ENCODE peak calls at places on chromosome 10, in five cellular contexts. U is fibroblast of lung, Q is IMR-90, Z is SJSA1, W is thyroid gland. P is an unnamed sample.

GRCh38 chr10:132685121-132685891 is 100.6 kb downstream of the NKX6-2 start:
- DNase-seq in Z (peak; percentile 58), W (no peak), Q (peak; percentile 58), U (peak; percentile 61), P (peak; percentile 56)

GRCh38 chr10:112981553-112981952 is 31.5 kb downstream of the TCF7L2 start:
- DNase-seq in Z (peak; percentile 65), W (no peak), U (no peak), Q (no peak), P (peak; percentile 70)

GRCh38 chr10:16960573-16960972 is 143.3 kb upstream of the RSU1 start:
- DNase-seq in Z (no peak), Q (no peak), W (no peak), U (no peak), P (no peak)

GRCh38 chr10:3877092-3878000 is 92.3 kb upstream of the KLF6 start:
- DNase-seq in W (no peak), U (peak; percentile 47), Q (no peak), Z (peak; percentile 36), P (no peak)

GRCh38 chr10:29600067-29600466 is 34.7 kb downstream of the SVIL start:
- DNase-seq in W (no peak), Q (peak; percentile 30), Z (no peak), U (no peak), P (peak; percentile 64)

GRCh38 chr10:91975438-91975837 is 51.9 kb downstream of the BTAF1 start:
- DNase-seq in W (no peak), Q (no peak), Z (no peak), U (no peak), P (no peak)

GRCh38 chr10:122954731-122955050 is 664 bp upstream of the C10orf88 start:
- DNase-seq in U (no peak), Z (no peak), Q (no peak), W (no peak), P (no peak)

GRCh38 chr10:17144757-17145156 is 15.1 kb upstream of the CUBN start:
- DNase-seq in W (no peak), Q (peak; percentile 55), Z (no peak), U (peak; percentile 15), P (no peak)

GRCh38 chr10:54063514-54063913 is 737.5 kb downstream of the PCDH15 start:
- DNase-seq in Z (no peak), W (no peak), Q (no peak), U (no peak), P (no peak)

GRCh38 chr10:27742926-27743735 is 2.5 kb downstream of the MKX start:
- DNase-seq in W (peak; percentile 34), U (peak; percentile 26), Z (peak; percentile 12), Q (no peak), P (no peak)

GRCh38 chr10:84076540-84077195 is 62.6 kb upstream of the GHITM start:
- DNase-seq in Z (no peak), U (no peak), Q (peak; percentile 18), W (no peak), P (peak; percentile 25)

GRCh38 chr10:35398355-35398754 is 62.0 kb downstream of the CCNY start:
- DNase-seq in Q (peak; percentile 57), W (no peak), Z (no peak), U (peak; percentile 80), P (no peak)

GRCh38 chr10:124669141-124669823 is 74.9 kb downstream of the FAM53B start:
- DNase-seq in W (no peak), U (no peak), Q (no peak), Z (no peak), P (no peak)

GRCh38 chr10:103800789-103801540 is 54.4 kb downstream of the SH3PXD2A start:
- DNase-seq in Q (peak; percentile 82), U (peak; percentile 38), W (no peak), Z (peak; percentile 72), P (no peak)

GRCh38 chr10:73413108-73413527 is 740 bp downstream of the ANXA7 start:
- DNase-seq in Q (no peak), Z (peak; percentile 64), W (no peak), U (no peak), P (no peak)

GRCh38 chr10:28382520-28383269 is 79.8 kb upstream of the MPP7 start:
- DNase-seq in W (no peak), Z (no peak), U (peak; percentile 19), Q (peak; percentile 72), P (peak; percentile 42)

GRCh38 chr10:43195557-43195956 is 57.3 kb downstream of the CSGALNACT2 start:
- DNase-seq in U (no peak), W (no peak), Q (no peak), Z (no peak), P (no peak)

GRCh38 chr10:86757110-86757790 is 831 bp downstream of the BMPR1A start:
- DNase-seq in Q (peak; percentile 65), U (peak; percentile 70), Z (peak; percentile 72), W (peak; percentile 56), P (peak; percentile 52)

GRCh38 chr10:132186488-132187413 is at the start of gene DPYSL4:
- DNase-seq in U (peak; percentile 21), W (no peak), Z (no peak), Q (no peak), P (no peak)

GRCh38 chr10:80453715-80454525 is at the start of gene TSPAN14:
- DNase-seq in Q (peak; percentile 79), U (peak; percentile 81), W (peak; percentile 90), Z (peak; percentile 76), P (peak; percentile 69)

GRCh38 chr10:14425031-14425430 is 94.3 kb upstream of the FRMD4A start:
- DNase-seq in Q (no peak), W (no peak), Z (no peak), U (no peak), P (no peak)

GRCh38 chr10:116417821-116418220 is 9.8 kb upstream of the PNLIPRP3 start:
- DNase-seq in W (no peak), Q (no peak), Z (no peak), U (no peak), P (peak; percentile 10)

GRCh38 chr10:3828404-3829192 is 43.6 kb upstream of the KLF6 start:
- DNase-seq in W (no peak), U (peak; percentile 88), Q (peak; percentile 86), Z (peak; percentile 61), P (peak; percentile 73)

GRCh38 chr10:78931333-78932083 is 137.3 kb upstream of the ZMIZ1 start:
- DNase-seq in W (no peak), Z (peak; percentile 85), U (peak; percentile 94), Q (peak; percentile 88), P (peak; percentile 87)

GRCh38 chr10:8245131-8246117 is 190.9 kb downstream of the GATA3 start:
- DNase-seq in W (no peak), Q (no peak), U (no peak), Z (no peak), P (no peak)
- H3K4me3 ChIP-seq in W (no peak overlapping the region), Q (no peak overlapping the region), U (no peak overlapping the region), Z (no peak overlapping the region), P (no peak overlapping the region)

GRCh38 chr10:11781114-11781513 is 38.9 kb downstream of the ECHDC3 start:
- DNase-seq in W (no peak), Q (no peak), U (no peak), Z (no peak), P (no peak)

GRCh38 chr10:11773777-11774441 is 31.7 kb downstream of the ECHDC3 start:
- DNase-seq in W (no peak), Q (no peak), U (no peak), Z (no peak), P (no peak)

GRCh38 chr10:11772575-11773288 is 30.6 kb downstream of the ECHDC3 start:
- DNase-seq in W (no peak), Z (no peak), U (no peak), Q (peak; percentile 12), P (no peak)

GRCh38 chr10:11775412-11775811 is 33.2 kb downstream of the ECHDC3 start:
- DNase-seq in Q (no peak), W (no peak), Z (no peak), U (no peak), P (no peak)

DNA sequence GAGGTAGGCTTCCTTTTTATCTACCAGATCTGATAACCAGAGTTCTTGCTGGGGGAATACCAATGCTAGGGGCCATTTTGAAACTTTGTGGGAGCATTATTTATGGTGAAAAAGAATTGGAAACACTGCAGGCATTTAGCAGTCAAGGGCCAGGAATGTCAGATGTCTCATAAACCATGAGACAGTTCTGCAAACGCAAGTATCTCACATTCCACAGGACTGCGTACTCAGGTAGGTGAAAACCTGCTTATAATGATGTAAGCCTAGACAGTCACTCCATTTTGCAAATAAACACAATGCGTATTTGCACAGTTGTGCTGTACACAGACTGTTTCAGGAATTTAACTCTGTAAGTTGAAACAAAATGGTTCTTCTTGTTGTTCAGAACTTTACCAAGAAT is 33.9 kb downstream of the ECHDC3 start:
- DNase-seq in U (no peak), W (no peak), Q (peak; percentile 69), Z (no peak), P (peak; percentile 7)
- H3K4me3 ChIP-seq in U (no peak overlapping the region), W (no peak overlapping the region), Q (no peak overlapping the region), Z (no peak overlapping the region), P (no peak overlapping the region)

GRCh38 chr10:98377001-98377400 is 38.0 kb downstream of the PYROXD2 start:
- DNase-seq in U (no peak), W (no peak), Q (no peak), Z (no peak), P (no peak)

GRCh38 chr10:98373691-98374090 is 41.3 kb downstream of the PYROXD2 start:
- DNase-seq in Z (no peak), U (no peak), Q (no peak), W (no peak), P (no peak)

GRCh38 chr10:98373260-98373659 is 41.7 kb downstream of the PYROXD2 start:
- DNase-seq in Q (no peak), W (no peak), Z (no peak), U (no peak), P (no peak)

GRCh38 chr10:98376485-98376884 is 38.5 kb downstream of the PYROXD2 start:
- DNase-seq in U (peak; percentile 50), W (peak; percentile 45), Q (peak; percentile 69), Z (no peak), P (peak; percentile 68)

DNA sequence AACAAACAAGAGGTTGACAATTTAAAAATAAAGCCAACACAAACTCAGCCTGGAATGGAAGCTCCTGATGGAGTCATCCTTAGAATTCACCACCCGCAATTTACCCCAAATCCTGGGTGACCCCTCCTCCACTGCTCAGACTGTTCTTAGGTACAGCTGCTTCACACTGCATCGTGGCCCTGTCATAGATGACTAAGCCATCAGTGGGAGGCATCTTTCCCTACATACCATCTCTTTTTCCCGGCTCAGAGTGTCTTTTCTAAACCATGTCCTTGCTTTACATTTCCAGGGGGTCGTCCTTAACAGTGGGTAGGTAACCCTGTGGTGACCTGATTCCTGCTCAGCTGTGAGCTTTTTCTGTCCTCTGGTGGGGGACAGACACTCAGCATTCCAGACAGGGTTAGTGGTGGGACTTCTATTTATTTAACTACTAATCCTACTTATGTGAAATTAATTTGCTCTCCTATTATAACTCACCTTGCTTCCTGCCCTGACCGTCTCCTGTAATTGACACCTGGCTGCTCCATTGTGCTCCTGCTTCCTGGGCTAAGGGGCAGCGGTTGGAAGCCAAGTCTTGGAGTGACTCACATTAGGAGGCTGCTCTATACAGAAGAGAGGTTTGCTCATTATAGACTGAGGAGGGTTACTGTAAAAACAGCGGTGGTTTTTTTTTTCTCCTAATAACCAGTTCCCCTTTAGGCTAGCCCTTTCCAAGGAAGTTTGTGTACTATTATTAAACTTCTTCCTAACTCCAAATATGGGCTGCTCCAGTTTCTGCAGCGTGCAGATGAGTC is 40.6 kb downstream of the PYROXD2 start:
- DNase-seq in U (peak; percentile 57), Z (no peak), W (no peak), Q (peak; percentile 91), P (peak; percentile 77)
- H3K4me3 ChIP-seq in U (no peak overlapping the region), Z (no peak overlapping the region), W (no peak overlapping the region), Q (no peak overlapping the region), P (no peak overlapping the region)

DNA sequence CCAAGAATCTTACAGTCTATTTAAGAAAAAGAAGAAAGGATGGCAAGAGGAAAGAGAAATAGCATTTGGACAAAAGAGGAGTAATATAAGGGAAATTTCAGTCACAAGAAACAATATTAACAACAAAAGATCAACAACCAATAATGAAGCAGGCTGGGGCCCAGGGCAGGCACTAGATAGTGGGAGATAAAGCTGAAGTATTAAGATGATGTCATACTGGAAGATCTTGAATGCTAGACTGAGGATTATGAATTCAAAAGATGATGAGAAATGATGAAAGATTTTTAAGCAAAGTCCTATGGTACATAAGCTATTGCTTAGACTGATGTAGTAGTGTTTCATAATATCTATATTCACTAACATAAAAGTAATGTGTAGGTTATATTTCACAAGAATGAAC is 51.8 kb upstream of the SPOCK2 start:
- DNase-seq in W (no peak), Q (no peak), U (no peak), Z (no peak), P (no peak)
- H3K4me3 ChIP-seq in W (no peak overlapping the region), Q (no peak overlapping the region), U (no peak overlapping the region), Z (no peak overlapping the region), P (no peak overlapping the region)